ENCODE peak calls at places on chromosomes 6 and 20, in nine cellular contexts. One of them, this sample, is unnamed.
A peak's percentile ranks its signal among the peaks of the same experiment; 100 is the strongest.

GRCh38 chr20:34724172-34724571 is 20.0 kb downstream of the TP53INP2 start:
- DNase-seq in SK-N-SH: no peak
- DNase-seq in esophagus squamous epithelium: no peak
- DNase-seq in endothelial cell: no peak
- DNase-seq in CD4-positive, alpha-beta T cell: no peak
- DNase-seq in fibroblast of lung: no peak
- DNase-seq in pancreas: no peak
- DNase-seq in tibial artery: no peak
- DNase-seq in upper lobe of right lung: no peak
- DNase-seq in this sample: no peak

GRCh38 chr6:72849346-72849745 is 227.5 kb downstream of the KCNQ5 start:
- DNase-seq in SK-N-SH: no peak
- DNase-seq in esophagus squamous epithelium: no peak
- DNase-seq in endothelial cell: no peak
- DNase-seq in CD4-positive, alpha-beta T cell: no peak
- DNase-seq in fibroblast of lung: no peak
- DNase-seq in pancreas: no peak
- DNase-seq in tibial artery: no peak
- DNase-seq in upper lobe of right lung: no peak
- DNase-seq in this sample: no peak

GRCh38 chr20:58874469-58874868 is 22.0 kb downstream of the GNAS start:
- DNase-seq in SK-N-SH: no peak
- DNase-seq in esophagus squamous epithelium: no peak
- DNase-seq in endothelial cell: no peak
- DNase-seq in CD4-positive, alpha-beta T cell: no peak
- DNase-seq in fibroblast of lung: no peak
- DNase-seq in pancreas: no peak
- DNase-seq in tibial artery: no peak
- DNase-seq in upper lobe of right lung: no peak
- DNase-seq in this sample: no peak

GRCh38 chr20:5109276-5109675 is 10.5 kb downstream of the PCNA start:
- DNase-seq in SK-N-SH: no peak
- DNase-seq in esophagus squamous epithelium: no peak
- DNase-seq in endothelial cell: no peak
- DNase-seq in CD4-positive, alpha-beta T cell: no peak
- DNase-seq in fibroblast of lung: no peak
- DNase-seq in pancreas: no peak
- DNase-seq in tibial artery: no peak
- DNase-seq in upper lobe of right lung: no peak
- DNase-seq in this sample: no peak

GRCh38 chr6:164749126-164749758 is 560.2 kb downstream of the C6orf118 start:
- DNase-seq in SK-N-SH: peak; percentile 61
- DNase-seq in esophagus squamous epithelium: no peak
- DNase-seq in endothelial cell: no peak
- DNase-seq in CD4-positive, alpha-beta T cell: no peak
- DNase-seq in fibroblast of lung: no peak
- DNase-seq in pancreas: no peak
- DNase-seq in tibial artery: no peak
- DNase-seq in upper lobe of right lung: no peak
- DNase-seq in this sample: no peak

GRCh38 chr6:98835149-98836024 is 1.0 kb downstream of the POU3F2 start:
- DNase-seq in SK-N-SH: peak; percentile 78
- DNase-seq in esophagus squamous epithelium: no peak
- DNase-seq in endothelial cell: peak; percentile 35
- DNase-seq in CD4-positive, alpha-beta T cell: no peak
- DNase-seq in fibroblast of lung: no peak
- DNase-seq in pancreas: no peak
- DNase-seq in tibial artery: no peak
- DNase-seq in upper lobe of right lung: no peak
- DNase-seq in this sample: no peak

GRCh38 chr20:38145094-38146075 is 19.7 kb downstream of the TGM2 start:
- DNase-seq in SK-N-SH: no peak
- DNase-seq in esophagus squamous epithelium: no peak
- DNase-seq in endothelial cell: no peak
- DNase-seq in CD4-positive, alpha-beta T cell: no peak
- DNase-seq in fibroblast of lung: peak; percentile 71
- DNase-seq in pancreas: no peak
- DNase-seq in tibial artery: no peak
- DNase-seq in upper lobe of right lung: no peak
- DNase-seq in this sample: peak; percentile 63

GRCh38 chr6:161256390-161256789 is 17.5 kb downstream of the AGPAT4 start:
- DNase-seq in SK-N-SH: no peak
- DNase-seq in esophagus squamous epithelium: no peak
- DNase-seq in endothelial cell: no peak
- DNase-seq in CD4-positive, alpha-beta T cell: no peak
- DNase-seq in fibroblast of lung: no peak
- DNase-seq in pancreas: no peak
- DNase-seq in tibial artery: no peak
- DNase-seq in upper lobe of right lung: no peak
- DNase-seq in this sample: no peak

GRCh38 chr20:35662541-35662940 is 2.2 kb downstream of the CPNE1 start:
- DNase-seq in SK-N-SH: no peak
- DNase-seq in esophagus squamous epithelium: no peak
- DNase-seq in endothelial cell: no peak
- DNase-seq in CD4-positive, alpha-beta T cell: no peak
- DNase-seq in fibroblast of lung: no peak
- DNase-seq in pancreas: no peak
- DNase-seq in tibial artery: no peak
- DNase-seq in upper lobe of right lung: no peak
- DNase-seq in this sample: no peak

GRCh38 chr6:43736211-43736786 is 33.7 kb upstream of the VEGFA start:
- DNase-seq in SK-N-SH: peak; percentile 5
- DNase-seq in esophagus squamous epithelium: no peak
- DNase-seq in endothelial cell: no peak
- DNase-seq in CD4-positive, alpha-beta T cell: no peak
- DNase-seq in fibroblast of lung: no peak
- DNase-seq in pancreas: no peak
- DNase-seq in tibial artery: no peak
- DNase-seq in upper lobe of right lung: peak; percentile 48
- DNase-seq in this sample: no peak

GRCh38 chr6:65259982-65260381 is 447.0 kb downstream of the EYS start:
- DNase-seq in SK-N-SH: no peak
- DNase-seq in esophagus squamous epithelium: no peak
- DNase-seq in endothelial cell: no peak
- DNase-seq in CD4-positive, alpha-beta T cell: no peak
- DNase-seq in fibroblast of lung: no peak
- DNase-seq in pancreas: no peak
- DNase-seq in tibial artery: no peak
- DNase-seq in upper lobe of right lung: no peak
- DNase-seq in this sample: no peak

GRCh38 chr6:129637340-129638054 is 72.5 kb downstream of the ARHGAP18 start:
- DNase-seq in SK-N-SH: no peak
- DNase-seq in esophagus squamous epithelium: no peak
- DNase-seq in endothelial cell: no peak
- DNase-seq in CD4-positive, alpha-beta T cell: no peak
- DNase-seq in fibroblast of lung: no peak
- DNase-seq in pancreas: no peak
- DNase-seq in tibial artery: no peak
- DNase-seq in upper lobe of right lung: no peak
- DNase-seq in this sample: no peak

GRCh38 chr6:56732517-56732916 is 89.8 kb upstream of the DST start:
- DNase-seq in SK-N-SH: no peak
- DNase-seq in esophagus squamous epithelium: no peak
- DNase-seq in endothelial cell: no peak
- DNase-seq in CD4-positive, alpha-beta T cell: no peak
- DNase-seq in fibroblast of lung: peak; percentile 38
- DNase-seq in pancreas: no peak
- DNase-seq in tibial artery: no peak
- DNase-seq in upper lobe of right lung: no peak
- DNase-seq in this sample: no peak

GRCh38 chr6:159875194-159875593 is 15.6 kb upstream of the MAS1 start:
- DNase-seq in SK-N-SH: no peak
- DNase-seq in esophagus squamous epithelium: no peak
- DNase-seq in endothelial cell: no peak
- DNase-seq in CD4-positive, alpha-beta T cell: no peak
- DNase-seq in fibroblast of lung: no peak
- DNase-seq in pancreas: no peak
- DNase-seq in tibial artery: no peak
- DNase-seq in upper lobe of right lung: no peak
- DNase-seq in this sample: no peak

GRCh38 chr6:155256122-155256795 is 7.6 kb upstream of the CLDN20 start:
- DNase-seq in SK-N-SH: no peak
- DNase-seq in esophagus squamous epithelium: no peak
- DNase-seq in endothelial cell: no peak
- DNase-seq in CD4-positive, alpha-beta T cell: no peak
- DNase-seq in fibroblast of lung: no peak
- DNase-seq in pancreas: no peak
- DNase-seq in tibial artery: no peak
- DNase-seq in upper lobe of right lung: no peak
- DNase-seq in this sample: no peak
- TF ChIP-seq CTCF in SK-N-SH: no peak
- TF ChIP-seq CTCF in esophagus squamous epithelium: no peak
- TF ChIP-seq CTCF in endothelial cell: no peak
- TF ChIP-seq CTCF in CD4-positive, alpha-beta T cell: no peak
- TF ChIP-seq CTCF in fibroblast of lung: no peak
- TF ChIP-seq CTCF in pancreas: no peak
- TF ChIP-seq CTCF in tibial artery: no peak
- TF ChIP-seq CTCF in upper lobe of right lung: no peak
- TF ChIP-seq CTCF in this sample: no peak

DNA sequence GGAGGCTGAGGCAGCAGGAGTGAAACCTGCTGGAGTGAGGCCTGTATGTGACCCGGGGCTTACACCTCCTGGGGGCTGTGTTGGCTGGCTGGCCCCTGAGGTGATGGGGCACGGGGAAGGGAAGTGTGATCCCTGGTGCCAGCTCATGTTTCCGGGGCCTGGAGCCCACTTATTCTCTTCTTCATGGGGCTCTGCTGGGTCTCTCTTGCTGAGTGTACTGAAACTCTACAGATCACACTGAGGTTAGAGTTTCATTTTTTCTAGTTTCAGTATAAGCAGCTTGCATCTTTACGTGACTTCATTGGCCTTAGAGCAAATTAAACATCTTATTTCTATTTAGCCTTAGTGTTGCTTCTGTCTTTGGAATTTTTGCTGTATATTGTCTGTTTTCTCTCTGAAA is 96.2 kb downstream of the ANKS1A start:
- DNase-seq in SK-N-SH: no peak
- DNase-seq in esophagus squamous epithelium: no peak
- DNase-seq in endothelial cell: no peak
- DNase-seq in CD4-positive, alpha-beta T cell: no peak
- DNase-seq in fibroblast of lung: no peak
- DNase-seq in pancreas: no peak
- DNase-seq in tibial artery: no peak
- DNase-seq in upper lobe of right lung: no peak
- DNase-seq in this sample: no peak
- TF ChIP-seq CTCF in SK-N-SH: no peak
- TF ChIP-seq CTCF in esophagus squamous epithelium: no peak
- TF ChIP-seq CTCF in endothelial cell: no peak
- TF ChIP-seq CTCF in CD4-positive, alpha-beta T cell: no peak
- TF ChIP-seq CTCF in fibroblast of lung: no peak
- TF ChIP-seq CTCF in pancreas: no peak
- TF ChIP-seq CTCF in tibial artery: no peak
- TF ChIP-seq CTCF in upper lobe of right lung: no peak
- TF ChIP-seq CTCF in this sample: no peak

GRCh38 chr6:11123978-11124377 is 12.5 kb upstream of the ERVFRD-1 start:
- DNase-seq in SK-N-SH: no peak
- DNase-seq in esophagus squamous epithelium: no peak
- DNase-seq in endothelial cell: no peak
- DNase-seq in CD4-positive, alpha-beta T cell: no peak
- DNase-seq in fibroblast of lung: no peak
- DNase-seq in pancreas: no peak
- DNase-seq in tibial artery: no peak
- DNase-seq in upper lobe of right lung: no peak
- DNase-seq in this sample: no peak
- TF ChIP-seq CTCF in SK-N-SH: peak; percentile 29
- TF ChIP-seq CTCF in esophagus squamous epithelium: peak; percentile 31
- TF ChIP-seq CTCF in endothelial cell: no peak
- TF ChIP-seq CTCF in CD4-positive, alpha-beta T cell: no peak
- TF ChIP-seq CTCF in fibroblast of lung: no peak
- TF ChIP-seq CTCF in pancreas: no peak
- TF ChIP-seq CTCF in tibial artery: no peak
- TF ChIP-seq CTCF in upper lobe of right lung: no peak
- TF ChIP-seq CTCF in this sample: no peak

DNA sequence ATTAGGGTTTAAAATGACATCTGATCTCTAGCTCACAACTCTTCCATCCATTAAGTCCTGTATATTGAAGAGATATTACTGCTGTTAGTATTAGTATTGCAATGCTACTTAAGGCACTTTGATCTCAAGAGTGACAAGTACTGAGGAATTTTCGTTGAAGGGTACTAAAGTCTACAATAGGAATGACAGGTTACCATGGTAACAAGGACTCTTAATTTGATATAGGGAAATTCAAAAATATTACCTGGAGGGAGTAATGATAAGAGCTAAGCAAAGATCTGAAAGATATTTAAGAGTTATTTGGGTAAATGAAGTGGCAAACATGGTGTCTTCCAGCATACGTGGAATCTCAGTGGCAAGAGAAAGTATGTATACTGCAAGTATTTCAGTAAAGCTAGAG is 518.0 kb upstream of the SLC35B3 start:
- DNase-seq in SK-N-SH: no peak
- DNase-seq in esophagus squamous epithelium: no peak
- DNase-seq in endothelial cell: no peak
- DNase-seq in CD4-positive, alpha-beta T cell: no peak
- DNase-seq in fibroblast of lung: no peak
- DNase-seq in pancreas: no peak
- DNase-seq in tibial artery: no peak
- DNase-seq in upper lobe of right lung: no peak
- DNase-seq in this sample: no peak
- TF ChIP-seq CTCF in SK-N-SH: no peak
- TF ChIP-seq CTCF in esophagus squamous epithelium: no peak
- TF ChIP-seq CTCF in endothelial cell: no peak
- TF ChIP-seq CTCF in CD4-positive, alpha-beta T cell: no peak
- TF ChIP-seq CTCF in fibroblast of lung: no peak
- TF ChIP-seq CTCF in pancreas: no peak
- TF ChIP-seq CTCF in tibial artery: no peak
- TF ChIP-seq CTCF in upper lobe of right lung: no peak
- TF ChIP-seq CTCF in this sample: no peak

DNA sequence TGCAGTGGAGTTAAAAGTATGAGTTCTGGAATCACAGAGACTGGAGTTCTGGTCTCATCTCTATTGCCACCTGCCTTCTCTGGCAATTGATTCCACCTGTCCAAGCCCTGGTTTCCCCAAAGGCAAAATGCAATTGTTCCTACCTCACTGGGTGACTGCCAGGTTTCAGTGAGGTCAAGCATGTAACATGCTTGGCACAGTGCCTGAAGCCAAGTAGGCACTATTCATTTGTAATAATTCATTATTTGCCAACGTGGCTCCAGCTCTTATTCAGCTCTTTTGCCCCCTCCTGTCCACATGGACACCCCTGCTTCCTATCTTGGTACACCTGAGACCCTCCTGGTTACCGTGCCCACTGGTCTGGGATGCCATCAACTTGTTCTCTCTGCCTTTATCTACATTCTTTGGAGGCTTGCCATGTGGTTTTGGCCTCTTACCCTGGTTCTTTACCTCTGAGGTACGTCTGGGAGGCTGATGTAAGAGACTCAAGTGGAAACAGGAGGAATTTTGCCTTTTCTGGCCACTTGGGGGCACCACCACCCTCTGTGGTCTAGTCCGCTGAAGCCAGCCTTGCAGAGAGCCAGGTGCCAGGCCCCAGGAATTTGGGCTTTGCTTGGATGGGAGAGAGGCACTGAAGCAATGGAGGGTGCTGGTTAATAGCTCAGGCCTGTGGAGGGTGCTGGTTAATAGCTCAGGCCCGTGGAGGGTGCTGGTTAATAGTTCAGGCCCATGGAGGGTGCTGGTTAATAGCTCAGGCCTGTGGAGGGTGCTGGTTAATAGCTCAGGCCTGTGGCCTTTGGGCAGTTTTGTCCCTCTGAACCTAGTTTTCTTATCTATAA is 1.7 kb downstream of the KCNK15 start:
- DNase-seq in SK-N-SH: peak; percentile 86
- DNase-seq in esophagus squamous epithelium: no peak
- DNase-seq in endothelial cell: peak; percentile 82
- DNase-seq in CD4-positive, alpha-beta T cell: peak; percentile 42
- DNase-seq in fibroblast of lung: peak; percentile 71
- DNase-seq in pancreas: peak; percentile 92
- DNase-seq in tibial artery: peak; percentile 90
- DNase-seq in upper lobe of right lung: peak; percentile 83
- DNase-seq in this sample: no peak
- TF ChIP-seq CTCF in SK-N-SH: peak; percentile 78
- TF ChIP-seq CTCF in esophagus squamous epithelium: peak; percentile 69
- TF ChIP-seq CTCF in endothelial cell: peak; percentile 65
- TF ChIP-seq CTCF in CD4-positive, alpha-beta T cell: peak; percentile 55
- TF ChIP-seq CTCF in fibroblast of lung: peak; percentile 77
- TF ChIP-seq CTCF in pancreas: peak; percentile 35
- TF ChIP-seq CTCF in tibial artery: peak; percentile 70
- TF ChIP-seq CTCF in upper lobe of right lung: peak; percentile 70
- TF ChIP-seq CTCF in this sample: peak; percentile 71